ENCODE peak calls at places on chromosomes 13 and 19, in seven cellular contexts. One of them, this sample, is unnamed.

GRCh38 chr13:25827986-25828385 is 223.8 kb downstream of the SHISA2 start:
- DNase-seq in esophagus muscularis mucosa: no peak
- DNase-seq in CD4-positive, alpha-beta memory T cell: no peak
- DNase-seq in IMR-90: no peak
- DNase-seq in BE2C: no peak
- DNase-seq in upper lobe of left lung: no peak
- DNase-seq in ascending aorta: no peak
- DNase-seq in this sample: no peak

GRCh38 chr19:1076046-1076386 is 9.0 kb downstream of the ARHGAP45 start:
- DNase-seq in upper lobe of left lung: no peak
- DNase-seq in esophagus muscularis mucosa: no peak
- DNase-seq in IMR-90: no peak
- DNase-seq in ascending aorta: no peak
- DNase-seq in CD4-positive, alpha-beta memory T cell: no peak
- DNase-seq in BE2C: no peak
- DNase-seq in this sample: no peak

GRCh38 chr13:90968510-90968909 is 379.0 kb upstream of the MIR17HG start:
- DNase-seq in esophagus muscularis mucosa: no peak
- DNase-seq in CD4-positive, alpha-beta memory T cell: no peak
- DNase-seq in BE2C: peak; percentile 48
- DNase-seq in IMR-90: no peak
- DNase-seq in ascending aorta: no peak
- DNase-seq in upper lobe of left lung: no peak
- DNase-seq in this sample: no peak

GRCh38 chr13:51768378-51768921 is 35.5 kb downstream of the DHRS12 start:
- DNase-seq in ascending aorta: no peak
- DNase-seq in upper lobe of left lung: no peak
- DNase-seq in IMR-90: no peak
- DNase-seq in esophagus muscularis mucosa: peak; percentile 82
- DNase-seq in BE2C: no peak
- DNase-seq in CD4-positive, alpha-beta memory T cell: no peak
- DNase-seq in this sample: no peak

GRCh38 chr19:29810504-29810871 is 1.3 kb upstream of the CCNE1 start:
- DNase-seq in CD4-positive, alpha-beta memory T cell: peak; percentile 18
- DNase-seq in ascending aorta: no peak
- DNase-seq in IMR-90: peak; percentile 33
- DNase-seq in upper lobe of left lung: no peak
- DNase-seq in esophagus muscularis mucosa: no peak
- DNase-seq in BE2C: no peak
- DNase-seq in this sample: no peak

GRCh38 chr13:30128095-30128494 is 179.3 kb downstream of the KATNAL1 start:
- DNase-seq in CD4-positive, alpha-beta memory T cell: no peak
- DNase-seq in BE2C: no peak
- DNase-seq in esophagus muscularis mucosa: no peak
- DNase-seq in IMR-90: no peak
- DNase-seq in upper lobe of left lung: no peak
- DNase-seq in ascending aorta: no peak
- DNase-seq in this sample: no peak

GRCh38 chr19:1270168-1270853 is 1.2 kb downstream of the CIRBP start:
- DNase-seq in upper lobe of left lung: peak; percentile 58
- DNase-seq in esophagus muscularis mucosa: no peak
- DNase-seq in ascending aorta: no peak
- DNase-seq in CD4-positive, alpha-beta memory T cell: no peak
- DNase-seq in BE2C: no peak
- DNase-seq in IMR-90: no peak
- DNase-seq in this sample: no peak

GRCh38 chr13:113425931-113426590 is 27.2 kb downstream of the ADPRHL1 start:
- DNase-seq in upper lobe of left lung: no peak
- DNase-seq in esophagus muscularis mucosa: no peak
- DNase-seq in CD4-positive, alpha-beta memory T cell: no peak
- DNase-seq in ascending aorta: no peak
- DNase-seq in IMR-90: no peak
- DNase-seq in BE2C: no peak
- DNase-seq in this sample: no peak

GRCh38 chr13:94816256-94816655 is 103.9 kb upstream of the SOX21 start:
- DNase-seq in upper lobe of left lung: no peak
- DNase-seq in IMR-90: no peak
- DNase-seq in CD4-positive, alpha-beta memory T cell: no peak
- DNase-seq in ascending aorta: no peak
- DNase-seq in BE2C: no peak
- DNase-seq in esophagus muscularis mucosa: no peak
- DNase-seq in this sample: no peak

GRCh38 chr19:20038358-20039202 is 725 bp downstream of the ZNF682 start:
- DNase-seq in ascending aorta: no peak
- DNase-seq in CD4-positive, alpha-beta memory T cell: peak; percentile 25
- DNase-seq in esophagus muscularis mucosa: no peak
- DNase-seq in IMR-90: peak; percentile 2
- DNase-seq in BE2C: no peak
- DNase-seq in upper lobe of left lung: no peak
- DNase-seq in this sample: no peak

GRCh38 chr19:4518345-4519171 is at the start of gene PLIN4:
- DNase-seq in ascending aorta: no peak
- DNase-seq in IMR-90: peak; percentile 38
- DNase-seq in BE2C: no peak
- DNase-seq in esophagus muscularis mucosa: no peak
- DNase-seq in upper lobe of left lung: no peak
- DNase-seq in CD4-positive, alpha-beta memory T cell: no peak
- DNase-seq in this sample: no peak

GRCh38 chr19:19591133-19591825 is 27.2 kb downstream of the PBX4 start:
- DNase-seq in esophagus muscularis mucosa: no peak
- DNase-seq in BE2C: no peak
- DNase-seq in ascending aorta: no peak
- DNase-seq in upper lobe of left lung: peak; percentile 77
- DNase-seq in IMR-90: peak; percentile 99
- DNase-seq in CD4-positive, alpha-beta memory T cell: peak; percentile 69
- DNase-seq in this sample: no peak

GRCh38 chr13:37899753-37900152 is 30.2 kb upstream of the TRPC4 start:
- DNase-seq in esophagus muscularis mucosa: no peak
- DNase-seq in CD4-positive, alpha-beta memory T cell: no peak
- DNase-seq in IMR-90: no peak
- DNase-seq in ascending aorta: no peak
- DNase-seq in upper lobe of left lung: no peak
- DNase-seq in BE2C: no peak
- DNase-seq in this sample: no peak

GRCh38 chr19:38145627-38146026 is 78.4 kb downstream of the DPF1 start:
- DNase-seq in upper lobe of left lung: peak; percentile 30
- DNase-seq in esophagus muscularis mucosa: no peak
- DNase-seq in ascending aorta: no peak
- DNase-seq in CD4-positive, alpha-beta memory T cell: no peak
- DNase-seq in BE2C: no peak
- DNase-seq in IMR-90: no peak
- DNase-seq in this sample: no peak

GRCh38 chr13:51267581-51267980 is 45.4 kb downstream of the FAM124A start:
- DNase-seq in IMR-90: no peak
- DNase-seq in BE2C: no peak
- DNase-seq in CD4-positive, alpha-beta memory T cell: no peak
- DNase-seq in esophagus muscularis mucosa: no peak
- DNase-seq in upper lobe of left lung: no peak
- DNase-seq in ascending aorta: no peak
- DNase-seq in this sample: no peak

GRCh38 chr13:75687145-75687763 is 51.1 kb downstream of the LMO7 start:
- DNase-seq in CD4-positive, alpha-beta memory T cell: no peak
- DNase-seq in esophagus muscularis mucosa: no peak
- DNase-seq in BE2C: no peak
- DNase-seq in upper lobe of left lung: no peak
- DNase-seq in IMR-90: peak; percentile 68
- DNase-seq in ascending aorta: no peak
- DNase-seq in this sample: no peak

GRCh38 chr13:38141792-38142191 is 207.9 kb upstream of the UFM1 start:
- DNase-seq in upper lobe of left lung: no peak
- DNase-seq in BE2C: no peak
- DNase-seq in esophagus muscularis mucosa: no peak
- DNase-seq in IMR-90: no peak
- DNase-seq in CD4-positive, alpha-beta memory T cell: no peak
- DNase-seq in ascending aorta: no peak
- DNase-seq in this sample: no peak

GRCh38 chr19:28018499-28018898 is 1194.5 kb downstream of the UQCRFS1 start:
- DNase-seq in BE2C: no peak
- DNase-seq in upper lobe of left lung: no peak
- DNase-seq in esophagus muscularis mucosa: no peak
- DNase-seq in ascending aorta: no peak
- DNase-seq in IMR-90: no peak
- DNase-seq in CD4-positive, alpha-beta memory T cell: no peak
- DNase-seq in this sample: no peak

DNA sequence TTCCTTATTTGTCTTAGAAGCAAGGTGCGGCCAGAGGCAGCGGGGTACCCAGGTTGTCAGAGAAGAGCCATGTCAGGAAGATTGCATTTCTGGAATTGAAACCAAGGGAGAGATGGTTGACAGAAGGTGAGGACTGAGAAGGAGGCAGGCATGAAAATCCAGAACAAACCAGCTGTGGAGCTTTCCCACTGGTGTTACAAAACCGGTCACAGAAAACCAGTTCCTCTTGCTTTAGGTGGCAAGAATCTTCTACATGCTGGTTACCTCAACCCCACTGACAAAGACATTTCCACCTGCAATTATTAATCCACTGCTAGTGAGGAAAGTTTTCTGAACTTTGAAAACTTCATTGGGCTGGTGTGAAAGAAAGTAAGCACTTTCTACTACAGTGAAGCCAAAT is 64.0 kb upstream of the MED4 start:
- DNase-seq in IMR-90: no peak
- DNase-seq in esophagus muscularis mucosa: no peak
- DNase-seq in CD4-positive, alpha-beta memory T cell: no peak
- DNase-seq in upper lobe of left lung: peak; percentile 42
- DNase-seq in BE2C: no peak
- DNase-seq in ascending aorta: no peak
- DNase-seq in this sample: no peak
- H3K4me1 ChIP-seq in IMR-90: no peaks in the 10 kb centered on the region
- H3K4me1 ChIP-seq in esophagus muscularis mucosa: peaks cover 15% of the 10 kb centered on the region
- H3K4me1 ChIP-seq in CD4-positive, alpha-beta memory T cell: peaks cover 66% of the 10 kb centered on the region
- H3K4me1 ChIP-seq in upper lobe of left lung: peaks cover 14% of the 10 kb centered on the region
- H3K4me1 ChIP-seq in BE2C: no peaks in the 10 kb centered on the region
- H3K4me1 ChIP-seq in ascending aorta: no peaks in the 10 kb centered on the region
- H3K4me1 ChIP-seq in this sample: peaks cover 6% of the 10 kb centered on the region

GRCh38 chr19:3140667-3141038 is 4.8 kb downstream of the GNA15 start:
- DNase-seq in BE2C: no peak
- DNase-seq in IMR-90: no peak
- DNase-seq in upper lobe of left lung: no peak
- DNase-seq in esophagus muscularis mucosa: no peak
- DNase-seq in ascending aorta: no peak
- DNase-seq in CD4-positive, alpha-beta memory T cell: no peak
- DNase-seq in this sample: no peak
- H3K4me1 ChIP-seq in BE2C: no peaks in the 10 kb centered on the region
- H3K4me1 ChIP-seq in IMR-90: peaks cover 7% of the 10 kb centered on the region
- H3K4me1 ChIP-seq in upper lobe of left lung: peaks cover 31% of the 10 kb centered on the region
- H3K4me1 ChIP-seq in esophagus muscularis mucosa: peaks cover 13% of the 10 kb centered on the region
- H3K4me1 ChIP-seq in ascending aorta: no peaks in the 10 kb centered on the region
- H3K4me1 ChIP-seq in CD4-positive, alpha-beta memory T cell: peaks cover 32% of the 10 kb centered on the region
- H3K4me1 ChIP-seq in this sample: no peaks in the 10 kb centered on the region

GRCh38 chr13:46388308-46388707 is 1.3 kb upstream of the RUBCNL start:
- DNase-seq in ascending aorta: no peak
- DNase-seq in BE2C: no peak
- DNase-seq in esophagus muscularis mucosa: no peak
- DNase-seq in upper lobe of left lung: no peak
- DNase-seq in CD4-positive, alpha-beta memory T cell: no peak
- DNase-seq in IMR-90: no peak
- DNase-seq in this sample: no peak

GRCh38 chr13:46389985-46390384 is 2.9 kb upstream of the RUBCNL start:
- DNase-seq in esophagus muscularis mucosa: no peak
- DNase-seq in IMR-90: no peak
- DNase-seq in ascending aorta: no peak
- DNase-seq in upper lobe of left lung: peak; percentile 31
- DNase-seq in CD4-positive, alpha-beta memory T cell: peak; percentile 10
- DNase-seq in BE2C: no peak
- DNase-seq in this sample: no peak

GRCh38 chr13:46389457-46389856 is 2.4 kb upstream of the RUBCNL start:
- DNase-seq in ascending aorta: no peak
- DNase-seq in IMR-90: no peak
- DNase-seq in esophagus muscularis mucosa: no peak
- DNase-seq in upper lobe of left lung: no peak
- DNase-seq in BE2C: no peak
- DNase-seq in CD4-positive, alpha-beta memory T cell: no peak
- DNase-seq in this sample: no peak

GRCh38 chr13:46386996-46387851 is at the start of gene RUBCNL:
- DNase-seq in BE2C: peak; percentile 19
- DNase-seq in ascending aorta: no peak
- DNase-seq in upper lobe of left lung: peak; percentile 33
- DNase-seq in esophagus muscularis mucosa: no peak
- DNase-seq in IMR-90: no peak
- DNase-seq in CD4-positive, alpha-beta memory T cell: peak; percentile 19
- DNase-seq in this sample: no peak

DNA sequence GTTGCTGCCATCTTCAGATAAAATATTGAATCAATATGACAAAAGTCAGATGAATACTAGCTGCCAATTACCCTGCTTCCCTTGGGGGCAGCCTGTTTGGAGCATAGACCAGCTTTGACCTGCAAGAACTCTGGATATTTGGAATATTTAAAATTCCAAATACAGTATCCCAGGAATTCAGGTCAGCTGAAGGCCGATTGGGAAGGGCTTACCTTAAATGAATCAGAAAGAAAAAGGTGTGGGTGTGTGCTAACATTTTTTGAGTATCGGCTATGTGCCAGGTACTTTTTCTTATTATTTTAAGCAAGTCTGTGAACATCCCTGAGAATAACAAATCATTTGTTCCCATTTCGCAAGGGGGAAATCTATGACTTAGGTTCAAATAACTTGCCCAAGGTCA is 1.8 kb upstream of the RUBCNL start:
- DNase-seq in BE2C: no peak
- DNase-seq in IMR-90: no peak
- DNase-seq in CD4-positive, alpha-beta memory T cell: no peak
- DNase-seq in ascending aorta: no peak
- DNase-seq in esophagus muscularis mucosa: no peak
- DNase-seq in upper lobe of left lung: no peak
- DNase-seq in this sample: no peak
- H3K4me1 ChIP-seq in BE2C: no peaks in the 10 kb centered on the region
- H3K4me1 ChIP-seq in IMR-90: no peaks in the 10 kb centered on the region
- H3K4me1 ChIP-seq in CD4-positive, alpha-beta memory T cell: peaks cover 16% of the 10 kb centered on the region
- H3K4me1 ChIP-seq in ascending aorta: peaks cover 3% of the 10 kb centered on the region
- H3K4me1 ChIP-seq in esophagus muscularis mucosa: peaks cover 5% of the 10 kb centered on the region
- H3K4me1 ChIP-seq in upper lobe of left lung: peaks cover 19% of the 10 kb centered on the region
- H3K4me1 ChIP-seq in this sample: no peaks in the 10 kb centered on the region

GRCh38 chr19:33302175-33302973 is at the start of gene CEBPA:
- DNase-seq in BE2C: peak; percentile 91
- DNase-seq in IMR-90: peak; percentile 72
- DNase-seq in upper lobe of left lung: peak; percentile 94
- DNase-seq in esophagus muscularis mucosa: no peak
- DNase-seq in ascending aorta: no peak
- DNase-seq in CD4-positive, alpha-beta memory T cell: peak; percentile 56
- DNase-seq in this sample: no peak
- H3K4me1 ChIP-seq in BE2C: peaks cover 8% of the 10 kb centered on the region
- H3K4me1 ChIP-seq in IMR-90: no peaks in the 10 kb centered on the region
- H3K4me1 ChIP-seq in upper lobe of left lung: peaks cover 54% of the 10 kb centered on the region
- H3K4me1 ChIP-seq in esophagus muscularis mucosa: peaks cover 13% of the 10 kb centered on the region
- H3K4me1 ChIP-seq in ascending aorta: peaks cover 16% of the 10 kb centered on the region
- H3K4me1 ChIP-seq in CD4-positive, alpha-beta memory T cell: peaks cover 22% of the 10 kb centered on the region
- H3K4me1 ChIP-seq in this sample: peaks cover 32% of the 10 kb centered on the region

GRCh38 chr19:49333426-49334288 is 1.5 kb upstream of the CD37 start:
- DNase-seq in esophagus muscularis mucosa: no peak
- DNase-seq in IMR-90: peak; percentile 40
- DNase-seq in BE2C: no peak
- DNase-seq in upper lobe of left lung: peak; percentile 65
- DNase-seq in ascending aorta: no peak
- DNase-seq in CD4-positive, alpha-beta memory T cell: peak; percentile 72
- DNase-seq in this sample: no peak
- H3K4me1 ChIP-seq in esophagus muscularis mucosa: peaks cover 6% of the 10 kb centered on the region
- H3K4me1 ChIP-seq in IMR-90: no peaks in the 10 kb centered on the region
- H3K4me1 ChIP-seq in BE2C: no peaks in the 10 kb centered on the region
- H3K4me1 ChIP-seq in upper lobe of left lung: peaks cover 25% of the 10 kb centered on the region
- H3K4me1 ChIP-seq in ascending aorta: peaks cover 6% of the 10 kb centered on the region
- H3K4me1 ChIP-seq in CD4-positive, alpha-beta memory T cell: peaks cover 82% of the 10 kb centered on the region
- H3K4me1 ChIP-seq in this sample: peaks cover 5% of the 10 kb centered on the region

This sample was measured in thoracic aorta.